ENCODE peak calls at places on chromosomes 5 and 9, in seven cellular contexts. D, J, O, U, T, B and A are unnamed samples.

GRCh38 chr9:34185778-34186551 is 7.1 kb downstream of the UBAP1 start:
- DNase-seq in D (peak; percentile 93), J (no peak), O (no peak), U (peak; percentile 22), T (peak; percentile 76), B (peak; percentile 96), A (peak; percentile 43)

GRCh38 chr5:172713113-172713808 is 57.7 kb downstream of the DUSP1 start:
- DNase-seq in D (no peak), J (peak; percentile 57), O (peak; percentile 81), U (peak; percentile 76), T (peak; percentile 62), B (peak; percentile 51), A (peak; percentile 82)

GRCh38 chr9:94927048-94927761 is 200.7 kb downstream of the AOPEP start:
- DNase-seq in D (no peak), J (no peak), O (no peak), U (no peak), T (no peak), B (no peak), A (no peak)

GRCh38 chr9:16257604-16258003 is 612.9 kb downstream of the BNC2 start:
- DNase-seq in D (no peak), J (no peak), O (no peak), U (peak; percentile 49), T (no peak), B (peak; percentile 49), A (no peak)

GRCh38 chr9:122442568-122442967 is 35.2 kb downstream of the OR1J1 start:
- DNase-seq in D (no peak), J (no peak), O (no peak), U (no peak), T (no peak), B (no peak), A (no peak)

GRCh38 chr5:66906021-66906420 is 290.6 kb downstream of the CD180 start:
- DNase-seq in D (no peak), J (no peak), O (no peak), U (no peak), T (no peak), B (no peak), A (no peak)

GRCh38 chr9:105864248-105864898 is 170.0 kb downstream of the TMEM38B start:
- DNase-seq in D (peak; percentile 2), J (no peak), O (no peak), U (no peak), T (no peak), B (no peak), A (no peak)

GRCh38 chr5:149895416-149896345 is 48.9 kb downstream of the PDE6A start:
- DNase-seq in D (peak; percentile 10), J (no peak), O (no peak), U (peak; percentile 56), T (no peak), B (peak; percentile 43), A (no peak)

GRCh38 chr5:115758356-115758755 is 58.1 kb downstream of the CDO1 start:
- DNase-seq in D (no peak), J (no peak), O (no peak), U (no peak), T (no peak), B (peak; percentile 2), A (no peak)

GRCh38 chr5:95955996-95956899 is 5.4 kb downstream of the ELL2 start:
- DNase-seq in D (no peak), J (no peak), O (no peak), U (no peak), T (no peak), B (peak; percentile 48), A (no peak)

GRCh38 chr9:36817160-36817834 is 216.8 kb downstream of the PAX5 start:
- DNase-seq in D (no peak), J (no peak), O (no peak), U (no peak), T (no peak), B (no peak), A (no peak)

GRCh38 chr5:75886706-75887105 is 169.5 kb upstream of the POC5 start:
- DNase-seq in D (no peak), J (no peak), O (no peak), U (no peak), T (no peak), B (peak; percentile 25), A (no peak)

GRCh38 chr9:37551888-37552287 is 24.3 kb downstream of the FBXO10 start:
- DNase-seq in D (no peak), J (no peak), O (no peak), U (no peak), T (no peak), B (no peak), A (no peak)

GRCh38 chr5:172164773-172165212 is 23.2 kb downstream of the STK10 start:
- DNase-seq in D (peak; percentile 45), J (no peak), O (no peak), U (no peak), T (no peak), B (peak; percentile 72), A (no peak)

GRCh38 chr5:169296456-169297220 is 4.3 kb downstream of the SLIT3 start:
- DNase-seq in D (no peak), J (peak; percentile 12), O (no peak), U (peak; percentile 82), T (no peak), B (peak; percentile 77), A (no peak)

GRCh38 chr5:126488362-126489065 is 65.3 kb downstream of the GRAMD2B start:
- DNase-seq in D (no peak), J (no peak), O (no peak), U (no peak), T (no peak), B (no peak), A (no peak)

GRCh38 chr9:137621131-137621757 is 2.4 kb downstream of the EHMT1 start:
- DNase-seq in D (no peak), J (no peak), O (no peak), U (no peak), T (no peak), B (peak; percentile 64), A (peak; percentile 6)

GRCh38 chr9:137619240-137620090 is 660 bp downstream of the EHMT1 start:
- DNase-seq in D (peak; percentile 36), J (peak; percentile 46), O (peak; percentile 25), U (peak; percentile 46), T (peak; percentile 46), B (peak; percentile 76), A (peak; percentile 61)

GRCh38 chr9:137615387-137615871 is 3.4 kb upstream of the EHMT1 start:
- DNase-seq in D (no peak), J (no peak), O (no peak), U (no peak), T (no peak), B (no peak), A (no peak)

GRCh38 chr9:137618105-137619067 is at the start of gene EHMT1:
- DNase-seq in D (peak; percentile 74), J (peak; percentile 91), O (peak; percentile 87), U (peak; percentile 75), T (peak; percentile 86), B (peak; percentile 95), A (peak; percentile 95)

GRCh38 chr9:137620581-137620980 is 1.8 kb downstream of the EHMT1 start:
- DNase-seq in D (no peak), J (no peak), O (no peak), U (no peak), T (no peak), B (no peak), A (no peak)
- H3K4me3 ChIP-seq in D (no peak overlapping the region), J (no peak overlapping the region), O (no peak overlapping the region), U (no peak overlapping the region), T (peak overlapping the region; percentile 71), B (peak overlapping the region; percentile 97), A (no peak overlapping the region)

DNA sequence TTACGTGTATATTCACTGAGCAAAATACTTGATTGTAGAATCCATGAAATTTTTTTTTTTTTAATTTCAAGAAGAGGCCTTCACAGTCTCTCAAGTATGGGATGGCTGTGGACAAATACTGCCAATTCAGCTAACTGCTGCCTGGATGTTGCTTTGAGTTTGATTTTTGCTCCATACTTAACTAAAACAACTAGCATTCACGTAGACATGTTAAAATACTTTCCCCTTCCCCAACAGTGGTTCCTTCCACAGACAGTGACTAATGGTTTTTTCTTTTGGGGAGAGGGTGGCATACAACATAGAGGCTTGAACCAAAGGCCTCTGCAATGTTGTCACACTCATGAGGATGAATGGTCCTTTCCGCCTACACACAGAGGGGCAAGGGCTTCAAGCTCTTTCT is 2.0 kb upstream of the LEAP2 start:
- DNase-seq in D (no peak), J (no peak), O (no peak), U (no peak), T (no peak), B (no peak), A (no peak)
- H3K27ac ChIP-seq in D (no peak overlapping the region), J (no peak overlapping the region), O (no peak overlapping the region), U (no peak overlapping the region), T (no peak overlapping the region), B (no peak overlapping the region), A (no peak overlapping the region)

GRCh38 chr5:179275941-179276837 is 69.1 kb downstream of the ADAMTS2 start:
- DNase-seq in D (peak; percentile 98), J (peak; percentile 59), O (no peak), U (peak; percentile 36), T (no peak), B (peak; percentile 99), A (peak; percentile 89)

GRCh38 chr5:179273441-179274145 is 71.7 kb downstream of the ADAMTS2 start:
- DNase-seq in D (no peak), J (no peak), O (no peak), U (no peak), T (no peak), B (no peak), A (peak; percentile 24)

GRCh38 chr5:179274321-179275315 is 70.6 kb downstream of the ADAMTS2 start:
- DNase-seq in D (no peak), J (no peak), O (no peak), U (no peak), T (no peak), B (no peak), A (peak; percentile 32)

GRCh38 chr5:179276838-179277395 is 68.3 kb downstream of the ADAMTS2 start:
- DNase-seq in D (no peak), J (no peak), O (no peak), U (no peak), T (no peak), B (no peak), A (no peak)

DNA sequence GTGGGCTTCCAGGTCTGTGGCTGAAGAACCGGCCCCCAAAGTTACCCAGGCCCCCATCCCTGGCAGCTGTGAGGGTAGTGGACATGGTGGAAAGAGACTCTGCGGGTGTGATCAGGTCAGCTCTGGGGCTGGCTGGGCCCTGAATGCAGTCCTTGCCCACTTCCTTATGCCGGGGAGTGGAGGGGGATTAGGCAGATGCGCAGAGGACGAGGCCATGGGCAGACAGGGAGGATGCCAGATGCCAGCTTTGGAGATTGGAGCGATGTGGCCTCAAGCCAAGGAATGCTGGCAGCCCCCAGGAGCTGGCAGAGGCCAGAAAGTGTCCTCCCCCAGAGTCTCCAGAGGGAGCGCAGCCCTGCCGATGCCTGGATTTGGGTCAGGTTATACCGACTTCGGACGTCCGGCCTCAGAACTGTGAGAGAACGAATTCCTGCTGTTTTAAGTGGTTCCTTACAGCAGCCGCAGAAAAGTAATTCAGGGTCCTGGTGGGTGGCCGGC is 69.8 kb downstream of the ADAMTS2 start:
- DNase-seq in D (no peak), J (no peak), O (no peak), U (no peak), T (no peak), B (no peak), A (peak; percentile 70)
- H3K4me1 ChIP-seq in D (peaks cover 58% of the 10 kb centered on the region), J (no peaks in the 10 kb centered on the region), O (no peaks in the 10 kb centered on the region), U (peaks cover 15% of the 10 kb centered on the region), T (no peaks in the 10 kb centered on the region), B (peaks cover 39% of the 10 kb centered on the region), A (peaks cover 52% of the 10 kb centered on the region)

DNA sequence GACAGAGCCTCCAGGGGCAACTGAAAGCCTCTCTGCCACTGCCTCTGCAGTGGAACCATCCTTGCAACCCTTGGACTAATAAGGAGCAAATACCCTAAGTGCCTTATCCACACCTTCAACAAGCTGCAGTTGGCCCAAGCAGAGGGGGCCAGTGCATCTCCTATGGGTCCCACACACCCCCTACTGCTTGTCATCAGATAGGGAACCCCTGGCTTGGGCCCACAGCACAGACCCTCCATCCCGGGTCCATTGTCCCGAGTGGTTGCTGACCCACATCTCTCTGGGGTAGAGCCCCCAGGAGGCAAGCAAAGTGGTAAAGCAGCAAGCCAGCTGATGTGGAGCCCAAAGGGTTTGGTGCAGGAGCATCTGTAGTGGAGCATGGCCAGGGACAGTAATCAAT is 119.5 kb downstream of the PJA2 start:
- DNase-seq in D (no peak), J (no peak), O (no peak), U (no peak), T (no peak), B (no peak), A (no peak)
- H3K4me3 ChIP-seq in D (no peak overlapping the region), J (no peak overlapping the region), O (no peak overlapping the region), U (no peak overlapping the region), T (no peak overlapping the region), B (no peak overlapping the region), A (no peak overlapping the region)